ENCODE peak calls at places on chromosomes 3 and 15, in nine cellular contexts. One of them, this sample, is unnamed.

GRCh38 chr3:189964623-189965022 is 156.1 kb downstream of the P3H2 start:
- ATAC-seq in heart left ventricle: no peak
- ATAC-seq in RWPE2: no peak
- ATAC-seq in right cardiac atrium: no peak
- ATAC-seq in upper lobe of right lung: no peak
- ATAC-seq in Right ventricle myocardium superior: no peak
- ATAC-seq in body of pancreas: no peak
- ATAC-seq in central memory CD8-positive, alpha-beta T cell: no peak
- ATAC-seq in left ventricle myocardium superior: no peak
- ATAC-seq in this sample: no peak

GRCh38 chr3:52645549-52645948 is 40.2 kb downstream of the PBRM1 start:
- ATAC-seq in heart left ventricle: no peak
- ATAC-seq in RWPE2: peak; percentile 44
- ATAC-seq in right cardiac atrium: no peak
- ATAC-seq in upper lobe of right lung: no peak
- ATAC-seq in Right ventricle myocardium superior: no peak
- ATAC-seq in body of pancreas: no peak
- ATAC-seq in central memory CD8-positive, alpha-beta T cell: no peak
- ATAC-seq in left ventricle myocardium superior: no peak
- ATAC-seq in this sample: no peak

GRCh38 chr3:20683912-20684311 is 497.9 kb upstream of the SGO1 start:
- ATAC-seq in heart left ventricle: peak; percentile 97
- ATAC-seq in RWPE2: no peak
- ATAC-seq in right cardiac atrium: no peak
- ATAC-seq in upper lobe of right lung: no peak
- ATAC-seq in Right ventricle myocardium superior: peak; percentile 83
- ATAC-seq in body of pancreas: no peak
- ATAC-seq in central memory CD8-positive, alpha-beta T cell: no peak
- ATAC-seq in left ventricle myocardium superior: peak; percentile 91
- ATAC-seq in this sample: no peak

GRCh38 chr3:122033018-122033417 is 11.0 kb upstream of the ILDR1 start:
- ATAC-seq in heart left ventricle: no peak
- ATAC-seq in RWPE2: no peak
- ATAC-seq in right cardiac atrium: no peak
- ATAC-seq in upper lobe of right lung: no peak
- ATAC-seq in Right ventricle myocardium superior: no peak
- ATAC-seq in body of pancreas: no peak
- ATAC-seq in central memory CD8-positive, alpha-beta T cell: no peak
- ATAC-seq in left ventricle myocardium superior: no peak
- ATAC-seq in this sample: no peak

GRCh38 chr3:78754066-78754743 is 1013.6 kb downstream of the ROBO1 start:
- ATAC-seq in heart left ventricle: no peak
- ATAC-seq in RWPE2: peak; percentile 82
- ATAC-seq in right cardiac atrium: peak; percentile 55
- ATAC-seq in upper lobe of right lung: no peak
- ATAC-seq in Right ventricle myocardium superior: peak; percentile 56
- ATAC-seq in body of pancreas: peak; percentile 33
- ATAC-seq in central memory CD8-positive, alpha-beta T cell: no peak
- ATAC-seq in left ventricle myocardium superior: peak; percentile 52
- ATAC-seq in this sample: no peak

GRCh38 chr3:131716943-131717342 is 214.2 kb upstream of the MRPL3 start:
- ATAC-seq in heart left ventricle: no peak
- ATAC-seq in RWPE2: no peak
- ATAC-seq in right cardiac atrium: no peak
- ATAC-seq in upper lobe of right lung: no peak
- ATAC-seq in Right ventricle myocardium superior: no peak
- ATAC-seq in body of pancreas: no peak
- ATAC-seq in central memory CD8-positive, alpha-beta T cell: no peak
- ATAC-seq in left ventricle myocardium superior: no peak
- ATAC-seq in this sample: no peak

GRCh38 chr3:103786296-103786695 is 1351.5 kb downstream of the ZPLD1 start:
- ATAC-seq in heart left ventricle: peak; percentile 71
- ATAC-seq in RWPE2: no peak
- ATAC-seq in right cardiac atrium: no peak
- ATAC-seq in upper lobe of right lung: no peak
- ATAC-seq in Right ventricle myocardium superior: peak; percentile 91
- ATAC-seq in body of pancreas: peak; percentile 95
- ATAC-seq in central memory CD8-positive, alpha-beta T cell: no peak
- ATAC-seq in left ventricle myocardium superior: peak; percentile 88
- ATAC-seq in this sample: no peak

GRCh38 chr3:16824085-16824696 is 60.6 kb upstream of the PLCL2 start:
- ATAC-seq in heart left ventricle: no peak
- ATAC-seq in RWPE2: no peak
- ATAC-seq in right cardiac atrium: no peak
- ATAC-seq in upper lobe of right lung: no peak
- ATAC-seq in Right ventricle myocardium superior: no peak
- ATAC-seq in body of pancreas: no peak
- ATAC-seq in central memory CD8-positive, alpha-beta T cell: peak; percentile 86
- ATAC-seq in left ventricle myocardium superior: no peak
- ATAC-seq in this sample: no peak

GRCh38 chr3:51622868-51623267 is 48.2 kb upstream of the TEX264 start:
- ATAC-seq in heart left ventricle: no peak
- ATAC-seq in RWPE2: no peak
- ATAC-seq in right cardiac atrium: no peak
- ATAC-seq in upper lobe of right lung: no peak
- ATAC-seq in Right ventricle myocardium superior: no peak
- ATAC-seq in body of pancreas: no peak
- ATAC-seq in central memory CD8-positive, alpha-beta T cell: no peak
- ATAC-seq in left ventricle myocardium superior: peak; percentile 40
- ATAC-seq in this sample: no peak

GRCh38 chr3:25854635-25855034 is 64.7 kb downstream of the OXSM start:
- ATAC-seq in heart left ventricle: no peak
- ATAC-seq in RWPE2: peak; percentile 78
- ATAC-seq in right cardiac atrium: no peak
- ATAC-seq in upper lobe of right lung: peak; percentile 63
- ATAC-seq in Right ventricle myocardium superior: no peak
- ATAC-seq in body of pancreas: no peak
- ATAC-seq in central memory CD8-positive, alpha-beta T cell: no peak
- ATAC-seq in left ventricle myocardium superior: no peak
- ATAC-seq in this sample: peak; percentile 31

GRCh38 chr15:97140216-97140615 is 809.7 kb downstream of the NR2F2 start:
- ATAC-seq in heart left ventricle: no peak
- ATAC-seq in RWPE2: no peak
- ATAC-seq in right cardiac atrium: no peak
- ATAC-seq in upper lobe of right lung: no peak
- ATAC-seq in Right ventricle myocardium superior: no peak
- ATAC-seq in body of pancreas: no peak
- ATAC-seq in central memory CD8-positive, alpha-beta T cell: no peak
- ATAC-seq in left ventricle myocardium superior: no peak
- ATAC-seq in this sample: no peak

GRCh38 chr3:168168743-168169142 is 73.0 kb upstream of the GOLIM4 start:
- ATAC-seq in heart left ventricle: no peak
- ATAC-seq in RWPE2: no peak
- ATAC-seq in right cardiac atrium: no peak
- ATAC-seq in upper lobe of right lung: no peak
- ATAC-seq in Right ventricle myocardium superior: no peak
- ATAC-seq in body of pancreas: no peak
- ATAC-seq in central memory CD8-positive, alpha-beta T cell: no peak
- ATAC-seq in left ventricle myocardium superior: no peak
- ATAC-seq in this sample: no peak

GRCh38 chr3:108599677-108600409 is 10.3 kb downstream of the DZIP3 start:
- ATAC-seq in heart left ventricle: no peak
- ATAC-seq in RWPE2: no peak
- ATAC-seq in right cardiac atrium: no peak
- ATAC-seq in upper lobe of right lung: no peak
- ATAC-seq in Right ventricle myocardium superior: no peak
- ATAC-seq in body of pancreas: no peak
- ATAC-seq in central memory CD8-positive, alpha-beta T cell: no peak
- ATAC-seq in left ventricle myocardium superior: no peak
- ATAC-seq in this sample: no peak

GRCh38 chr3:72346526-72346926 is 501.7 kb downstream of the SHQ1 start:
- ATAC-seq in heart left ventricle: peak; percentile 63
- ATAC-seq in RWPE2: peak; percentile 94
- ATAC-seq in right cardiac atrium: peak; percentile 44
- ATAC-seq in upper lobe of right lung: no peak
- ATAC-seq in Right ventricle myocardium superior: peak; percentile 55
- ATAC-seq in body of pancreas: peak; percentile 47
- ATAC-seq in central memory CD8-positive, alpha-beta T cell: no peak
- ATAC-seq in left ventricle myocardium superior: peak; percentile 72
- ATAC-seq in this sample: peak; percentile 88

GRCh38 chr15:41999290-42000285 is 21.3 kb downstream of the PLA2G4E start:
- ATAC-seq in heart left ventricle: no peak
- ATAC-seq in RWPE2: no peak
- ATAC-seq in right cardiac atrium: peak; percentile 12
- ATAC-seq in upper lobe of right lung: no peak
- ATAC-seq in Right ventricle myocardium superior: no peak
- ATAC-seq in body of pancreas: no peak
- ATAC-seq in central memory CD8-positive, alpha-beta T cell: no peak
- ATAC-seq in left ventricle myocardium superior: no peak
- ATAC-seq in this sample: no peak

GRCh38 chr3:126284258-126284904 is 72.8 kb downstream of the KLF15 start:
- ATAC-seq in heart left ventricle: no peak
- ATAC-seq in RWPE2: peak; percentile 98
- ATAC-seq in right cardiac atrium: no peak
- ATAC-seq in upper lobe of right lung: no peak
- ATAC-seq in Right ventricle myocardium superior: no peak
- ATAC-seq in body of pancreas: peak; percentile 33
- ATAC-seq in central memory CD8-positive, alpha-beta T cell: no peak
- ATAC-seq in left ventricle myocardium superior: no peak
- ATAC-seq in this sample: no peak

GRCh38 chr3:99957086-99957821 is 139.6 kb downstream of the CMSS1 start:
- ATAC-seq in heart left ventricle: no peak
- ATAC-seq in RWPE2: no peak
- ATAC-seq in right cardiac atrium: no peak
- ATAC-seq in upper lobe of right lung: no peak
- ATAC-seq in Right ventricle myocardium superior: no peak
- ATAC-seq in body of pancreas: no peak
- ATAC-seq in central memory CD8-positive, alpha-beta T cell: no peak
- ATAC-seq in left ventricle myocardium superior: no peak
- ATAC-seq in this sample: no peak

GRCh38 chr3:126751611-126752302 is 47.7 kb downstream of the CHCHD6 start:
- ATAC-seq in heart left ventricle: peak; percentile 3
- ATAC-seq in RWPE2: no peak
- ATAC-seq in right cardiac atrium: no peak
- ATAC-seq in upper lobe of right lung: no peak
- ATAC-seq in Right ventricle myocardium superior: peak; percentile 11
- ATAC-seq in body of pancreas: no peak
- ATAC-seq in central memory CD8-positive, alpha-beta T cell: no peak
- ATAC-seq in left ventricle myocardium superior: peak; percentile 12
- ATAC-seq in this sample: no peak

GRCh38 chr15:63971427-63971805 is 74.9 kb downstream of the DAPK2 start:
- ATAC-seq in heart left ventricle: no peak
- ATAC-seq in RWPE2: no peak
- ATAC-seq in right cardiac atrium: peak; percentile 24
- ATAC-seq in upper lobe of right lung: no peak
- ATAC-seq in Right ventricle myocardium superior: no peak
- ATAC-seq in body of pancreas: no peak
- ATAC-seq in central memory CD8-positive, alpha-beta T cell: peak; percentile 84
- ATAC-seq in left ventricle myocardium superior: no peak
- ATAC-seq in this sample: no peak

GRCh38 chr3:38054166-38054991 is 15.4 kb downstream of the DLEC1 start:
- ATAC-seq in heart left ventricle: no peak
- ATAC-seq in RWPE2: no peak
- ATAC-seq in right cardiac atrium: no peak
- ATAC-seq in upper lobe of right lung: peak; percentile 86
- ATAC-seq in Right ventricle myocardium superior: no peak
- ATAC-seq in body of pancreas: no peak
- ATAC-seq in central memory CD8-positive, alpha-beta T cell: no peak
- ATAC-seq in left ventricle myocardium superior: no peak
- ATAC-seq in this sample: no peak

GRCh38 chr15:59255647-59256380 is 49.2 kb downstream of the LDHAL6B start:
- ATAC-seq in heart left ventricle: no peak
- ATAC-seq in RWPE2: peak; percentile 74
- ATAC-seq in right cardiac atrium: no peak
- ATAC-seq in upper lobe of right lung: no peak
- ATAC-seq in Right ventricle myocardium superior: no peak
- ATAC-seq in body of pancreas: peak; percentile 91
- ATAC-seq in central memory CD8-positive, alpha-beta T cell: peak; percentile 67
- ATAC-seq in left ventricle myocardium superior: no peak
- ATAC-seq in this sample: no peak

GRCh38 chr3:157301027-157301663 is 135.5 kb upstream of the PTX3 start:
- ATAC-seq in heart left ventricle: no peak
- ATAC-seq in RWPE2: no peak
- ATAC-seq in right cardiac atrium: no peak
- ATAC-seq in upper lobe of right lung: no peak
- ATAC-seq in Right ventricle myocardium superior: no peak
- ATAC-seq in body of pancreas: no peak
- ATAC-seq in central memory CD8-positive, alpha-beta T cell: no peak
- ATAC-seq in left ventricle myocardium superior: no peak
- ATAC-seq in this sample: no peak

GRCh38 chr15:44317423-44317822 is 28.9 kb downstream of the GOLM2 start:
- ATAC-seq in heart left ventricle: no peak
- ATAC-seq in RWPE2: no peak
- ATAC-seq in right cardiac atrium: no peak
- ATAC-seq in upper lobe of right lung: no peak
- ATAC-seq in Right ventricle myocardium superior: no peak
- ATAC-seq in body of pancreas: no peak
- ATAC-seq in central memory CD8-positive, alpha-beta T cell: no peak
- ATAC-seq in left ventricle myocardium superior: no peak
- ATAC-seq in this sample: no peak

GRCh38 chr15:55917881-55918296 is 75.5 kb downstream of the NEDD4 start:
- ATAC-seq in heart left ventricle: no peak
- ATAC-seq in RWPE2: peak; percentile 81
- ATAC-seq in right cardiac atrium: peak; percentile 63
- ATAC-seq in upper lobe of right lung: peak; percentile 73
- ATAC-seq in Right ventricle myocardium superior: peak; percentile 62
- ATAC-seq in body of pancreas: no peak
- ATAC-seq in central memory CD8-positive, alpha-beta T cell: no peak
- ATAC-seq in left ventricle myocardium superior: peak; percentile 32
- ATAC-seq in this sample: no peak

GRCh38 chr3:185519021-185519420 is 20.2 kb upstream of the TMEM41A start:
- ATAC-seq in heart left ventricle: no peak
- ATAC-seq in RWPE2: peak; percentile 54
- ATAC-seq in right cardiac atrium: no peak
- ATAC-seq in upper lobe of right lung: no peak
- ATAC-seq in Right ventricle myocardium superior: no peak
- ATAC-seq in body of pancreas: no peak
- ATAC-seq in central memory CD8-positive, alpha-beta T cell: no peak
- ATAC-seq in left ventricle myocardium superior: no peak
- ATAC-seq in this sample: no peak

GRCh38 chr3:181896605-181897004 is 184.9 kb downstream of the SOX2 start:
- ATAC-seq in heart left ventricle: no peak
- ATAC-seq in RWPE2: no peak
- ATAC-seq in right cardiac atrium: no peak
- ATAC-seq in upper lobe of right lung: no peak
- ATAC-seq in Right ventricle myocardium superior: no peak
- ATAC-seq in body of pancreas: no peak
- ATAC-seq in central memory CD8-positive, alpha-beta T cell: no peak
- ATAC-seq in left ventricle myocardium superior: no peak
- ATAC-seq in this sample: no peak

GRCh38 chr15:74799255-74799842 is 13.3 kb upstream of the LMAN1L start:
- ATAC-seq in heart left ventricle: no peak
- ATAC-seq in RWPE2: peak; percentile 6
- ATAC-seq in right cardiac atrium: no peak
- ATAC-seq in upper lobe of right lung: no peak
- ATAC-seq in Right ventricle myocardium superior: no peak
- ATAC-seq in body of pancreas: no peak
- ATAC-seq in central memory CD8-positive, alpha-beta T cell: no peak
- ATAC-seq in left ventricle myocardium superior: no peak
- ATAC-seq in this sample: no peak

GRCh38 chr3:185225523-185225922 is 28.3 kb downstream of the EHHADH start:
- ATAC-seq in heart left ventricle: no peak
- ATAC-seq in RWPE2: peak; percentile 51
- ATAC-seq in right cardiac atrium: no peak
- ATAC-seq in upper lobe of right lung: no peak
- ATAC-seq in Right ventricle myocardium superior: no peak
- ATAC-seq in body of pancreas: no peak
- ATAC-seq in central memory CD8-positive, alpha-beta T cell: no peak
- ATAC-seq in left ventricle myocardium superior: no peak
- ATAC-seq in this sample: no peak

GRCh38 chr15:75508741-75509532 is 57.4 kb upstream of the SIN3A start:
- ATAC-seq in heart left ventricle: no peak
- ATAC-seq in RWPE2: peak; percentile 58
- ATAC-seq in right cardiac atrium: no peak
- ATAC-seq in upper lobe of right lung: no peak
- ATAC-seq in Right ventricle myocardium superior: no peak
- ATAC-seq in body of pancreas: no peak
- ATAC-seq in central memory CD8-positive, alpha-beta T cell: no peak
- ATAC-seq in left ventricle myocardium superior: no peak
- ATAC-seq in this sample: no peak

GRCh38 chr15:40182358-40183029 is 21.6 kb downstream of the BUB1B start:
- ATAC-seq in heart left ventricle: no peak
- ATAC-seq in RWPE2: no peak
- ATAC-seq in right cardiac atrium: no peak
- ATAC-seq in upper lobe of right lung: peak; percentile 39
- ATAC-seq in Right ventricle myocardium superior: no peak
- ATAC-seq in body of pancreas: no peak
- ATAC-seq in central memory CD8-positive, alpha-beta T cell: no peak
- ATAC-seq in left ventricle myocardium superior: no peak
- ATAC-seq in this sample: no peak

GRCh38 chr3:32278714-32279113 is 40.2 kb downstream of the CMTM8 start:
- ATAC-seq in heart left ventricle: peak; percentile 25
- ATAC-seq in RWPE2: peak; percentile 59
- ATAC-seq in right cardiac atrium: no peak
- ATAC-seq in upper lobe of right lung: no peak
- ATAC-seq in Right ventricle myocardium superior: no peak
- ATAC-seq in body of pancreas: no peak
- ATAC-seq in central memory CD8-positive, alpha-beta T cell: no peak
- ATAC-seq in left ventricle myocardium superior: no peak
- ATAC-seq in this sample: no peak